ENCODE peak calls at places on chromosomes 7 and 10, in five cellular contexts. T, Y, B, Z and G are unnamed samples.

GRCh38 chr10:58282615-58283014 is 13.7 kb downstream of the CISD1 start:
- DNase-seq in Y (no peak), T (no peak), Z (no peak), B (no peak), G (no peak)

GRCh38 chr10:123584419-123584775 is 81.8 kb upstream of the GPR26 start:
- DNase-seq in Y (no peak), Z (no peak), T (no peak), B (no peak), G (no peak)

GRCh38 chr7:22696672-22697071 is 30.3 kb upstream of the IL6 start:
- DNase-seq in T (peak; percentile 52), Z (no peak), Y (no peak), B (no peak), G (no peak)

GRCh38 chr7:35848728-35849127 is 47.9 kb downstream of the SEPTIN7 start:
- DNase-seq in Y (no peak), B (no peak), T (peak; percentile 35), Z (no peak), G (no peak)

GRCh38 chr10:131777921-131778320 is 122.9 kb upstream of the PPP2R2D start:
- DNase-seq in Y (no peak), B (no peak), Z (no peak), T (no peak), G (no peak)

GRCh38 chr7:114988755-114989154 is 66.9 kb downstream of the MDFIC start:
- DNase-seq in Y (no peak), T (peak; percentile 80), B (peak; percentile 72), Z (no peak), G (no peak)

GRCh38 chr7:140537750-140538482 is 58.6 kb upstream of the MKRN1 start:
- DNase-seq in Y (no peak), T (no peak), B (no peak), Z (no peak), G (no peak)

GRCh38 chr10:76082956-76083355 is 651.5 kb downstream of the LRMDA start:
- DNase-seq in Z (peak; percentile 98), T (peak; percentile 83), Y (no peak), B (no peak), G (no peak)

GRCh38 chr7:471866-472639 is 47.6 kb downstream of the PDGFA start:
- DNase-seq in T (peak; percentile 98), B (peak; percentile 84), Z (no peak), Y (no peak), G (peak; percentile 73)

GRCh38 chr7:138565451-138566114 is 105.5 kb downstream of the TRIM24 start:
- DNase-seq in Y (no peak), Z (peak; percentile 75), T (peak; percentile 71), B (no peak), G (peak; percentile 30)

GRCh38 chr10:59508296-59508695 is 145.9 kb upstream of the FAM13C start:
- DNase-seq in Y (peak; percentile 60), Z (no peak), T (peak; percentile 67), B (no peak), G (no peak)

GRCh38 chr10:77428776-77429395 is 208.7 kb downstream of the KCNMA1 start:
- DNase-seq in T (peak; percentile 64), Z (peak; percentile 79), B (peak; percentile 48), Y (peak; percentile 29), G (peak; percentile 21)

GRCh38 chr7:67786021-67786420 is 789.4 kb downstream of the TYW1 start:
- DNase-seq in B (no peak), T (no peak), Y (no peak), Z (no peak), G (no peak)

GRCh38 chr7:107563761-107564552 is at the start of the genes COG5 and DUS4L:
- DNase-seq in Y (peak; percentile 87), B (peak; percentile 82), T (peak; percentile 60), Z (peak; percentile 90), G (peak; percentile 89)

GRCh38 chr7:149871576-149871975 is 2.2 kb upstream of the ATP6V0E2 start:
- DNase-seq in T (no peak), B (no peak), Y (peak; percentile 9), Z (no peak), G (peak; percentile 6)

GRCh38 chr10:90051053-90051452 is 349.7 kb downstream of the KIF20B start:
- DNase-seq in B (no peak), Z (no peak), T (no peak), Y (no peak), G (no peak)
- H3K27ac ChIP-seq in B (no peak overlapping the region), Z (no peak overlapping the region), T (no peak overlapping the region), Y (no peak overlapping the region), G (no peak overlapping the region)

DNA sequence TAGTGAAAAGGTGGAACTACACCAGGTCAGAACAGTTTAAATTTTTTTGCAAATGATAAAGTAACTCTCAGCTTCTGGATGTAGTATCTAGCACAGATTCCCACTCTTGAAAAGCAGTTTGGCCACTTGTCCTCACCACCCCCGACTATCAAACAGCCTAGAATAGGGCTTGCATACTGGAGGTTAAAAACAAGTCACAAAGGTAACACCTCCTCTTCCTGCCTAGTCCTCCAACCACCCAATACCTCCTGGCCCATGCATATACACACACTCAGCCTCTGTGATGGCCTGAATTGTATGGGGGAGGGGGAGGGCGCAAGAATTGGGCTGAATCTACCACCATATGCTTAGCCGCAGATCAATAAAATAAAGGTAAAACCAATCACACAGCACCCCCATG is 5.7 kb downstream of the SKAP2 start:
- DNase-seq in B (no peak), Y (peak; percentile 27), T (no peak), Z (peak; percentile 46), G (no peak)
- H3K4me1 ChIP-seq in B (peaks cover 10% of the 10 kb centered on the region), Y (no peaks in the 10 kb centered on the region), T (no peaks in the 10 kb centered on the region), Z (peaks cover 36% of the 10 kb centered on the region), G (peaks cover 2% of the 10 kb centered on the region)

GRCh38 chr7:27767374-27767773 is 27.4 kb downstream of the TAX1BP1 start:
- DNase-seq in B (no peak), T (peak; percentile 52), Y (no peak), Z (no peak), G (no peak)
- H3K27ac ChIP-seq in B (no peak overlapping the region), T (no peak overlapping the region), Y (no peak overlapping the region), Z (no peak overlapping the region), G (no peak overlapping the region)

DNA sequence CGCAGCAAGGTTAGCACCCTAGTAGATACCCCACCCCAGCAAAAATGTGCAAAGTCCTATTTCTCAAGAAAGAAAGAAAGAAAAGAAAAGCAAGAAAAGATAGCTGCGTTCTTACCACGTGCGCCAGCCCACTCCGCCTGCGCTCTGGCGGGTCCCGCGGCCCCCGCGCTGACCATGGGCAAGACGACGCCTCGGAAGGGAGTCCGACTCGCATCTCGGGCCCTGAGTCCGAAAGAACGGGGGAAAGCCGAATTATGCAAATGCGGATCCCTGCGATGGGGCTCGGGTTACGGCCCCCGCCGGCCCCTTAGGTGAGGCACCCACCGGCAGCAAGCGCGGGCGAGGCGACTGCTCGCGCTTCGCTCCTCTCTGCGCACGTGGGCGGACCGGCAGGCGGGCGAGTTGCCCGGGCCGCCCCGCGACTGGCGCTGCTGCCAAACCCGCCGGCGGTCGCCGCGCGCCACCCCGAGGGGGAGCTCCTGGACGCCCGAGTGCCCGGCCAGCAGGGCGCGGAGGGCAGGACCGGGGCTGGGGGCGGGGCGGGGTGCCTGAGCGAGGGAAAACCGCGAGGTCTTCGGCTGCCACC is 2.4 kb upstream of the EGR2 start:
- DNase-seq in B (peak; percentile 33), Z (peak; percentile 73), Y (peak; percentile 29), T (no peak), G (no peak)
- H3K4me1 ChIP-seq in B (peaks cover 21% of the 10 kb centered on the region), Z (peaks cover 7% of the 10 kb centered on the region), Y (peaks cover 16% of the 10 kb centered on the region), T (peaks cover 25% of the 10 kb centered on the region), G (peaks cover 8% of the 10 kb centered on the region)